ENCODE peak calls at places on chromosome 6, in eight cellular contexts. One of them, this sample, is unnamed.
A peak's percentile ranks its signal among the peaks of the same experiment; 100 is the strongest.

GRCh38 chr6:98832282-98833100 is 1.9 kb upstream of the POU3F2 start:
- DNase-seq in body of pancreas: no peak
- DNase-seq in lower lobe of right lung: no peak
- DNase-seq in tibial nerve: no peak
- DNase-seq in tibial artery: peak; percentile 65
- DNase-seq in upper lobe of right lung: no peak
- DNase-seq in Peyer's patch: no peak
- DNase-seq in neural progenitor cell: peak; percentile 58
- DNase-seq in this sample: peak; percentile 43

GRCh38 chr6:2414885-2415523 is 169.6 kb upstream of the GMDS start:
- DNase-seq in upper lobe of right lung: no peak
- DNase-seq in neural progenitor cell: no peak
- DNase-seq in Peyer's patch: no peak
- DNase-seq in body of pancreas: no peak
- DNase-seq in tibial nerve: no peak
- DNase-seq in lower lobe of right lung: no peak
- DNase-seq in tibial artery: no peak
- DNase-seq in this sample: no peak

GRCh38 chr6:90393232-90393884 is 96.7 kb upstream of the BACH2 start:
- DNase-seq in upper lobe of right lung: no peak
- DNase-seq in lower lobe of right lung: no peak
- DNase-seq in neural progenitor cell: peak; percentile 76
- DNase-seq in tibial nerve: peak; percentile 88
- DNase-seq in Peyer's patch: no peak
- DNase-seq in tibial artery: no peak
- DNase-seq in body of pancreas: peak; percentile 62
- DNase-seq in this sample: peak; percentile 66

GRCh38 chr6:111566873-111567517 is 38.7 kb downstream of the TRAF3IP2 start:
- DNase-seq in upper lobe of right lung: peak; percentile 69
- DNase-seq in neural progenitor cell: no peak
- DNase-seq in lower lobe of right lung: no peak
- DNase-seq in tibial nerve: no peak
- DNase-seq in Peyer's patch: no peak
- DNase-seq in tibial artery: no peak
- DNase-seq in body of pancreas: no peak
- DNase-seq in this sample: peak; percentile 59

GRCh38 chr6:86706449-86706848 is 230.9 kb upstream of the HTR1E start:
- DNase-seq in tibial nerve: no peak
- DNase-seq in tibial artery: no peak
- DNase-seq in body of pancreas: no peak
- DNase-seq in lower lobe of right lung: no peak
- DNase-seq in Peyer's patch: no peak
- DNase-seq in neural progenitor cell: peak; percentile 55
- DNase-seq in upper lobe of right lung: no peak
- DNase-seq in this sample: peak; percentile 3

GRCh38 chr6:38415231-38416005 is 224.3 kb downstream of the BTBD9 start:
- DNase-seq in body of pancreas: no peak
- DNase-seq in upper lobe of right lung: no peak
- DNase-seq in Peyer's patch: no peak
- DNase-seq in tibial nerve: no peak
- DNase-seq in neural progenitor cell: no peak
- DNase-seq in lower lobe of right lung: no peak
- DNase-seq in tibial artery: no peak
- DNase-seq in this sample: no peak

GRCh38 chr6:96074006-96074405 is 58.2 kb downstream of the FUT9 start:
- DNase-seq in tibial nerve: no peak
- DNase-seq in lower lobe of right lung: no peak
- DNase-seq in Peyer's patch: no peak
- DNase-seq in neural progenitor cell: no peak
- DNase-seq in tibial artery: no peak
- DNase-seq in body of pancreas: no peak
- DNase-seq in upper lobe of right lung: no peak
- DNase-seq in this sample: no peak

GRCh38 chr6:121849477-121849876 is 414.0 kb downstream of the GJA1 start:
- DNase-seq in lower lobe of right lung: no peak
- DNase-seq in body of pancreas: peak; percentile 47
- DNase-seq in tibial nerve: peak; percentile 76
- DNase-seq in Peyer's patch: no peak
- DNase-seq in upper lobe of right lung: no peak
- DNase-seq in tibial artery: no peak
- DNase-seq in neural progenitor cell: peak; percentile 90
- DNase-seq in this sample: peak; percentile 84

GRCh38 chr6:136527831-136528230 is 22.4 kb downstream of the MAP7 start:
- DNase-seq in tibial nerve: no peak
- DNase-seq in Peyer's patch: no peak
- DNase-seq in neural progenitor cell: no peak
- DNase-seq in tibial artery: no peak
- DNase-seq in upper lobe of right lung: no peak
- DNase-seq in body of pancreas: no peak
- DNase-seq in lower lobe of right lung: no peak
- DNase-seq in this sample: no peak

GRCh38 chr6:132247381-132248159 is 153.7 kb downstream of the MOXD1 start:
- DNase-seq in tibial nerve: no peak
- DNase-seq in neural progenitor cell: no peak
- DNase-seq in lower lobe of right lung: no peak
- DNase-seq in body of pancreas: no peak
- DNase-seq in Peyer's patch: no peak
- DNase-seq in upper lobe of right lung: no peak
- DNase-seq in tibial artery: no peak
- DNase-seq in this sample: no peak

GRCh38 chr6:150139533-150139932 is 3.3 kb upstream of the PPP1R14C start:
- DNase-seq in neural progenitor cell: no peak
- DNase-seq in tibial nerve: no peak
- DNase-seq in lower lobe of right lung: no peak
- DNase-seq in upper lobe of right lung: no peak
- DNase-seq in Peyer's patch: no peak
- DNase-seq in body of pancreas: no peak
- DNase-seq in tibial artery: no peak
- DNase-seq in this sample: no peak

GRCh38 chr6:126210398-126211075 is 129.4 kb upstream of the CENPW start:
- DNase-seq in tibial artery: no peak
- DNase-seq in upper lobe of right lung: no peak
- DNase-seq in lower lobe of right lung: no peak
- DNase-seq in Peyer's patch: no peak
- DNase-seq in tibial nerve: no peak
- DNase-seq in neural progenitor cell: no peak
- DNase-seq in body of pancreas: no peak
- DNase-seq in this sample: no peak

GRCh38 chr6:169229611-169230321 is 23.9 kb downstream of the THBS2 start:
- DNase-seq in tibial artery: no peak
- DNase-seq in neural progenitor cell: no peak
- DNase-seq in upper lobe of right lung: no peak
- DNase-seq in Peyer's patch: no peak
- DNase-seq in lower lobe of right lung: no peak
- DNase-seq in tibial nerve: peak; percentile 57
- DNase-seq in body of pancreas: no peak
- DNase-seq in this sample: no peak

GRCh38 chr6:169766232-169766631 is 14.8 kb downstream of the ERMARD start:
- DNase-seq in tibial nerve: no peak
- DNase-seq in neural progenitor cell: no peak
- DNase-seq in body of pancreas: no peak
- DNase-seq in upper lobe of right lung: no peak
- DNase-seq in tibial artery: no peak
- DNase-seq in lower lobe of right lung: no peak
- DNase-seq in Peyer's patch: no peak
- DNase-seq in this sample: no peak

GRCh38 chr6:166608819-166609218 is 18.2 kb downstream of the RPS6KA2 start:
- DNase-seq in tibial nerve: no peak
- DNase-seq in lower lobe of right lung: no peak
- DNase-seq in upper lobe of right lung: no peak
- DNase-seq in tibial artery: no peak
- DNase-seq in neural progenitor cell: no peak
- DNase-seq in body of pancreas: no peak
- DNase-seq in Peyer's patch: no peak
- DNase-seq in this sample: no peak

GRCh38 chr6:131643262-131643631 is 6.1 kb downstream of the ENPP3 start:
- DNase-seq in Peyer's patch: no peak
- DNase-seq in upper lobe of right lung: no peak
- DNase-seq in tibial nerve: no peak
- DNase-seq in tibial artery: no peak
- DNase-seq in lower lobe of right lung: no peak
- DNase-seq in body of pancreas: peak; percentile 31
- DNase-seq in neural progenitor cell: no peak
- DNase-seq in this sample: peak; percentile 87

GRCh38 chr6:116500969-116501433 is 10.4 kb upstream of the CALHM5 start:
- DNase-seq in Peyer's patch: no peak
- DNase-seq in tibial nerve: no peak
- DNase-seq in neural progenitor cell: no peak
- DNase-seq in lower lobe of right lung: no peak
- DNase-seq in body of pancreas: no peak
- DNase-seq in upper lobe of right lung: no peak
- DNase-seq in tibial artery: no peak
- DNase-seq in this sample: no peak

GRCh38 chr6:124223596-124223995 is 419.9 kb downstream of the NKAIN2 start:
- DNase-seq in lower lobe of right lung: no peak
- DNase-seq in neural progenitor cell: no peak
- DNase-seq in upper lobe of right lung: no peak
- DNase-seq in body of pancreas: no peak
- DNase-seq in tibial artery: no peak
- DNase-seq in tibial nerve: no peak
- DNase-seq in Peyer's patch: no peak
- DNase-seq in this sample: peak; percentile 51

GRCh38 chr6:79413562-79414002 is 123.6 kb downstream of the LCA5 start:
- DNase-seq in tibial artery: no peak
- DNase-seq in neural progenitor cell: no peak
- DNase-seq in lower lobe of right lung: no peak
- DNase-seq in Peyer's patch: no peak
- DNase-seq in body of pancreas: no peak
- DNase-seq in tibial nerve: peak; percentile 20
- DNase-seq in upper lobe of right lung: no peak
- DNase-seq in this sample: peak; percentile 8

GRCh38 chr6:47247227-47247797 is 62.4 kb downstream of the TNFRSF21 start:
- DNase-seq in upper lobe of right lung: no peak
- DNase-seq in tibial nerve: peak; percentile 32
- DNase-seq in tibial artery: no peak
- DNase-seq in body of pancreas: no peak
- DNase-seq in neural progenitor cell: no peak
- DNase-seq in Peyer's patch: no peak
- DNase-seq in lower lobe of right lung: no peak
- DNase-seq in this sample: no peak

GRCh38 chr6:41630069-41630468 is 8.2 kb upstream of the MDFI start:
- DNase-seq in tibial nerve: no peak
- DNase-seq in tibial artery: peak; percentile 48
- DNase-seq in Peyer's patch: no peak
- DNase-seq in lower lobe of right lung: peak; percentile 7
- DNase-seq in neural progenitor cell: no peak
- DNase-seq in body of pancreas: no peak
- DNase-seq in upper lobe of right lung: peak; percentile 25
- DNase-seq in this sample: no peak

GRCh38 chr6:41630946-41631345 is 7.3 kb upstream of the MDFI start:
- DNase-seq in neural progenitor cell: no peak
- DNase-seq in body of pancreas: no peak
- DNase-seq in lower lobe of right lung: peak; percentile 16
- DNase-seq in Peyer's patch: no peak
- DNase-seq in tibial artery: peak; percentile 32
- DNase-seq in tibial nerve: no peak
- DNase-seq in upper lobe of right lung: no peak
- DNase-seq in this sample: no peak

GRCh38 chr6:41635365-41635764 is 2.9 kb upstream of the MDFI start:
- DNase-seq in lower lobe of right lung: peak; percentile 25
- DNase-seq in tibial artery: no peak
- DNase-seq in body of pancreas: no peak
- DNase-seq in neural progenitor cell: no peak
- DNase-seq in Peyer's patch: no peak
- DNase-seq in upper lobe of right lung: peak; percentile 3
- DNase-seq in tibial nerve: no peak
- DNase-seq in this sample: no peak

GRCh38 chr6:41634657-41635056 is 3.6 kb upstream of the MDFI start:
- DNase-seq in upper lobe of right lung: peak; percentile 2
- DNase-seq in Peyer's patch: no peak
- DNase-seq in body of pancreas: no peak
- DNase-seq in tibial artery: no peak
- DNase-seq in lower lobe of right lung: peak; percentile 27
- DNase-seq in tibial nerve: no peak
- DNase-seq in neural progenitor cell: peak; percentile 51
- DNase-seq in this sample: no peak

GRCh38 chr6:41633235-41633634 is 5.0 kb upstream of the MDFI start:
- DNase-seq in neural progenitor cell: no peak
- DNase-seq in body of pancreas: no peak
- DNase-seq in tibial nerve: no peak
- DNase-seq in lower lobe of right lung: no peak
- DNase-seq in tibial artery: no peak
- DNase-seq in Peyer's patch: no peak
- DNase-seq in upper lobe of right lung: no peak
- DNase-seq in this sample: no peak
- H3K27me3 ChIP-seq in neural progenitor cell: peaks cover 60% of the 10 kb centered on the region
- H3K27me3 ChIP-seq in body of pancreas: peaks cover 16% of the 10 kb centered on the region
- H3K27me3 ChIP-seq in tibial nerve: no peaks in the 10 kb centered on the region
- H3K27me3 ChIP-seq in lower lobe of right lung: peaks cover 16% of the 10 kb centered on the region
- H3K27me3 ChIP-seq in tibial artery: peaks cover 51% of the 10 kb centered on the region
- H3K27me3 ChIP-seq in Peyer's patch: peaks cover 12% of the 10 kb centered on the region
- H3K27me3 ChIP-seq in upper lobe of right lung: peaks cover 14% of the 10 kb centered on the region
- H3K27me3 ChIP-seq in this sample: no peaks in the 10 kb centered on the region

GRCh38 chr6:35260642-35261570 is 1.4 kb downstream of the ZNF76 start:
- DNase-seq in tibial artery: no peak
- DNase-seq in Peyer's patch: no peak
- DNase-seq in neural progenitor cell: no peak
- DNase-seq in body of pancreas: no peak
- DNase-seq in upper lobe of right lung: no peak
- DNase-seq in lower lobe of right lung: no peak
- DNase-seq in tibial nerve: peak; percentile 25
- DNase-seq in this sample: no peak
- H3K4me3 ChIP-seq in tibial artery: peak overlapping the region; percentile 80
- H3K4me3 ChIP-seq in Peyer's patch: no peak overlapping the region
- H3K4me3 ChIP-seq in neural progenitor cell: peak overlapping the region; percentile 76
- H3K4me3 ChIP-seq in body of pancreas: no peak overlapping the region
- H3K4me3 ChIP-seq in upper lobe of right lung: peak overlapping the region; percentile 67
- H3K4me3 ChIP-seq in lower lobe of right lung: peak overlapping the region; percentile 77
- H3K4me3 ChIP-seq in tibial nerve: peak overlapping the region; percentile 87
- H3K4me3 ChIP-seq in this sample: peak overlapping the region; percentile 82

GRCh38 chr6:455006-455585 is 63.5 kb downstream of the IRF4 start:
- DNase-seq in neural progenitor cell: no peak
- DNase-seq in lower lobe of right lung: no peak
- DNase-seq in Peyer's patch: no peak
- DNase-seq in upper lobe of right lung: no peak
- DNase-seq in tibial nerve: no peak
- DNase-seq in body of pancreas: no peak
- DNase-seq in tibial artery: no peak
- DNase-seq in this sample: no peak
- H3K27ac ChIP-seq in neural progenitor cell: no peak overlapping the region
- H3K27ac ChIP-seq in lower lobe of right lung: no peak overlapping the region
- H3K27ac ChIP-seq in Peyer's patch: no peak overlapping the region
- H3K27ac ChIP-seq in upper lobe of right lung: no peak overlapping the region
- H3K27ac ChIP-seq in tibial nerve: no peak overlapping the region
- H3K27ac ChIP-seq in body of pancreas: no peak overlapping the region
- H3K27ac ChIP-seq in tibial artery: no peak overlapping the region
- H3K27ac ChIP-seq in this sample: no peak overlapping the region

GRCh38 chr6:159304641-159305040 is 135.4 kb downstream of the FNDC1 start:
- DNase-seq in Peyer's patch: no peak
- DNase-seq in tibial nerve: no peak
- DNase-seq in neural progenitor cell: no peak
- DNase-seq in upper lobe of right lung: no peak
- DNase-seq in lower lobe of right lung: no peak
- DNase-seq in body of pancreas: no peak
- DNase-seq in tibial artery: no peak
- DNase-seq in this sample: no peak
- H3K27me3 ChIP-seq in Peyer's patch: no peaks in the 10 kb centered on the region
- H3K27me3 ChIP-seq in tibial nerve: no peaks in the 10 kb centered on the region
- H3K27me3 ChIP-seq in neural progenitor cell: no peaks in the 10 kb centered on the region
- H3K27me3 ChIP-seq in upper lobe of right lung: no peaks in the 10 kb centered on the region
- H3K27me3 ChIP-seq in lower lobe of right lung: no peaks in the 10 kb centered on the region
- H3K27me3 ChIP-seq in body of pancreas: no peaks in the 10 kb centered on the region
- H3K27me3 ChIP-seq in tibial artery: no peaks in the 10 kb centered on the region
- H3K27me3 ChIP-seq in this sample: no peaks in the 10 kb centered on the region

This sample was measured in A673.